ENCODE peak calls at places on chromosomes 1 and 21, in seven cellular contexts. One of them, this sample, is unnamed.

GRCh38 chr1:107879927-107880326 is 85.1 kb downstream of the VAV3 start:
- DNase-seq in H1: no peak
- DNase-seq in GM12878: no peak
- DNase-seq in SK-N-SH: no peak
- DNase-seq in K562: no peak
- DNase-seq in HCT116: no peak
- DNase-seq in HepG2: no peak
- DNase-seq in this sample: no peak

GRCh38 chr1:46490603-46491499 is 1.2 kb downstream of the DMBX1 start:
- DNase-seq in H1: no peak
- DNase-seq in GM12878: no peak
- DNase-seq in SK-N-SH: no peak
- DNase-seq in K562: no peak
- DNase-seq in HCT116: no peak
- DNase-seq in HepG2: no peak
- DNase-seq in this sample: no peak

GRCh38 chr1:15515026-15515663 is 8.9 kb downstream of the CASP9 start:
- DNase-seq in H1: no peak
- DNase-seq in GM12878: no peak
- DNase-seq in SK-N-SH: no peak
- DNase-seq in K562: no peak
- DNase-seq in HCT116: no peak
- DNase-seq in HepG2: no peak
- DNase-seq in this sample: no peak

GRCh38 chr1:8343464-8344001 is 25.6 kb downstream of the SLC45A1 start:
- DNase-seq in H1: no peak
- DNase-seq in GM12878: no peak
- DNase-seq in SK-N-SH: no peak
- DNase-seq in K562: no peak
- DNase-seq in HCT116: peak
- DNase-seq in HepG2: peak
- DNase-seq in this sample: peak

GRCh38 chr1:41804176-41804575 is 114.5 kb downstream of the HIVEP3 start:
- DNase-seq in H1: no peak
- DNase-seq in GM12878: no peak
- DNase-seq in SK-N-SH: no peak
- DNase-seq in K562: no peak
- DNase-seq in HCT116: no peak
- DNase-seq in HepG2: no peak
- DNase-seq in this sample: no peak

GRCh38 chr1:78049396-78049795 is 3.6 kb downstream of the GIPC2 start:
- DNase-seq in H1: no peak
- DNase-seq in GM12878: no peak
- DNase-seq in SK-N-SH: no peak
- DNase-seq in K562: no peak
- DNase-seq in HCT116: no peak
- DNase-seq in HepG2: no peak
- DNase-seq in this sample: no peak

GRCh38 chr1:37038079-37038702 is 3.9 kb upstream of the GRIK3 start:
- DNase-seq in H1: no peak
- DNase-seq in GM12878: no peak
- DNase-seq in SK-N-SH: peak
- DNase-seq in K562: no peak
- DNase-seq in HCT116: peak
- DNase-seq in HepG2: no peak
- DNase-seq in this sample: peak

GRCh38 chr1:188022661-188023060 is 1193.9 kb downstream of the PLA2G4A start:
- DNase-seq in H1: no peak
- DNase-seq in GM12878: no peak
- DNase-seq in SK-N-SH: no peak
- DNase-seq in K562: no peak
- DNase-seq in HCT116: no peak
- DNase-seq in HepG2: no peak
- DNase-seq in this sample: no peak

GRCh38 chr1:41860214-41860613 is 58.5 kb downstream of the HIVEP3 start:
- DNase-seq in H1: no peak
- DNase-seq in GM12878: no peak
- DNase-seq in SK-N-SH: no peak
- DNase-seq in K562: no peak
- DNase-seq in HCT116: no peak
- DNase-seq in HepG2: no peak
- DNase-seq in this sample: peak

GRCh38 chr1:211393203-211393602 is 66.6 kb downstream of the TRAF5 start:
- DNase-seq in H1: no peak
- DNase-seq in GM12878: no peak
- DNase-seq in SK-N-SH: no peak
- DNase-seq in K562: no peak
- DNase-seq in HCT116: no peak
- DNase-seq in HepG2: no peak
- DNase-seq in this sample: no peak

GRCh38 chr1:209567788-209568187 is 15.7 kb upstream of the CAMK1G start:
- DNase-seq in H1: no peak
- DNase-seq in GM12878: no peak
- DNase-seq in SK-N-SH: no peak
- DNase-seq in K562: no peak
- DNase-seq in HCT116: no peak
- DNase-seq in HepG2: no peak
- DNase-seq in this sample: no peak

GRCh38 chr1:166858726-166859419 is 17.2 kb downstream of the TADA1 start:
- DNase-seq in H1: no peak
- DNase-seq in GM12878: no peak
- DNase-seq in SK-N-SH: no peak
- DNase-seq in K562: no peak
- DNase-seq in HCT116: no peak
- DNase-seq in HepG2: no peak
- DNase-seq in this sample: no peak

GRCh38 chr21:41926068-41926806 is 27.6 kb downstream of the C2CD2 start:
- DNase-seq in H1: peak
- DNase-seq in GM12878: peak
- DNase-seq in SK-N-SH: no peak
- DNase-seq in K562: no peak
- DNase-seq in HCT116: no peak
- DNase-seq in HepG2: peak
- DNase-seq in this sample: peak

GRCh38 chr1:197965132-197965707 is 48.0 kb downstream of the LHX9 start:
- DNase-seq in H1: no peak
- DNase-seq in GM12878: no peak
- DNase-seq in SK-N-SH: no peak
- DNase-seq in K562: no peak
- DNase-seq in HCT116: no peak
- DNase-seq in HepG2: no peak
- DNase-seq in this sample: no peak
- TF ChIP-seq JUND in H1: no peak
- TF ChIP-seq JUND in GM12878: no peak
- TF ChIP-seq JUND in SK-N-SH: no peak
- TF ChIP-seq JUND in K562: no peak
- TF ChIP-seq JUND in HCT116: no peak
- TF ChIP-seq JUND in HepG2: no peak
- TF ChIP-seq JUND in this sample: no peak

GRCh38 chr1:55717111-55717510 is 501.9 kb upstream of the USP24 start:
- DNase-seq in H1: no peak
- DNase-seq in GM12878: no peak
- DNase-seq in SK-N-SH: no peak
- DNase-seq in K562: no peak
- DNase-seq in HCT116: no peak
- DNase-seq in HepG2: no peak
- DNase-seq in this sample: no peak

GRCh38 chr1:55714230-55714629 is 499.1 kb upstream of the USP24 start:
- DNase-seq in H1: no peak
- DNase-seq in GM12878: no peak
- DNase-seq in SK-N-SH: no peak
- DNase-seq in K562: no peak
- DNase-seq in HCT116: no peak
- DNase-seq in HepG2: no peak
- DNase-seq in this sample: no peak

GRCh38 chr1:55713516-55713915 is 498.4 kb upstream of the USP24 start:
- DNase-seq in H1: no peak
- DNase-seq in GM12878: no peak
- DNase-seq in SK-N-SH: no peak
- DNase-seq in K562: no peak
- DNase-seq in HCT116: no peak
- DNase-seq in HepG2: no peak
- DNase-seq in this sample: no peak

GRCh38 chr1:55716610-55717009 is 501.4 kb upstream of the USP24 start:
- DNase-seq in H1: no peak
- DNase-seq in GM12878: no peak
- DNase-seq in SK-N-SH: no peak
- DNase-seq in K562: no peak
- DNase-seq in HCT116: no peak
- DNase-seq in HepG2: no peak
- DNase-seq in this sample: no peak

GRCh38 chr1:55716151-55716550 is 501.0 kb upstream of the USP24 start:
- DNase-seq in H1: no peak
- DNase-seq in GM12878: no peak
- DNase-seq in SK-N-SH: no peak
- DNase-seq in K562: no peak
- DNase-seq in HCT116: no peak
- DNase-seq in HepG2: no peak
- DNase-seq in this sample: no peak
- TF ChIP-seq JUND in H1: no peak
- TF ChIP-seq JUND in GM12878: no peak
- TF ChIP-seq JUND in SK-N-SH: no peak
- TF ChIP-seq JUND in K562: no peak
- TF ChIP-seq JUND in HCT116: no peak
- TF ChIP-seq JUND in HepG2: no peak
- TF ChIP-seq JUND in this sample: no peak

GRCh38 chr1:53590104-53590503 is 130.9 kb downstream of the DMRTB1 start:
- DNase-seq in H1: no peak
- DNase-seq in GM12878: no peak
- DNase-seq in SK-N-SH: peak
- DNase-seq in K562: no peak
- DNase-seq in HCT116: no peak
- DNase-seq in HepG2: no peak
- DNase-seq in this sample: no peak

GRCh38 chr1:53586765-53587164 is 127.6 kb downstream of the DMRTB1 start:
- DNase-seq in H1: no peak
- DNase-seq in GM12878: no peak
- DNase-seq in SK-N-SH: peak
- DNase-seq in K562: no peak
- DNase-seq in HCT116: no peak
- DNase-seq in HepG2: no peak
- DNase-seq in this sample: no peak

GRCh38 chr1:53587252-53587992 is 128.2 kb downstream of the DMRTB1 start:
- DNase-seq in H1: no peak
- DNase-seq in GM12878: no peak
- DNase-seq in SK-N-SH: no peak
- DNase-seq in K562: no peak
- DNase-seq in HCT116: no peak
- DNase-seq in HepG2: no peak
- DNase-seq in this sample: no peak

GRCh38 chr1:53589043-53589887 is 130.1 kb downstream of the DMRTB1 start:
- DNase-seq in H1: no peak
- DNase-seq in GM12878: no peak
- DNase-seq in SK-N-SH: peak
- DNase-seq in K562: no peak
- DNase-seq in HCT116: no peak
- DNase-seq in HepG2: no peak
- DNase-seq in this sample: no peak

DNA sequence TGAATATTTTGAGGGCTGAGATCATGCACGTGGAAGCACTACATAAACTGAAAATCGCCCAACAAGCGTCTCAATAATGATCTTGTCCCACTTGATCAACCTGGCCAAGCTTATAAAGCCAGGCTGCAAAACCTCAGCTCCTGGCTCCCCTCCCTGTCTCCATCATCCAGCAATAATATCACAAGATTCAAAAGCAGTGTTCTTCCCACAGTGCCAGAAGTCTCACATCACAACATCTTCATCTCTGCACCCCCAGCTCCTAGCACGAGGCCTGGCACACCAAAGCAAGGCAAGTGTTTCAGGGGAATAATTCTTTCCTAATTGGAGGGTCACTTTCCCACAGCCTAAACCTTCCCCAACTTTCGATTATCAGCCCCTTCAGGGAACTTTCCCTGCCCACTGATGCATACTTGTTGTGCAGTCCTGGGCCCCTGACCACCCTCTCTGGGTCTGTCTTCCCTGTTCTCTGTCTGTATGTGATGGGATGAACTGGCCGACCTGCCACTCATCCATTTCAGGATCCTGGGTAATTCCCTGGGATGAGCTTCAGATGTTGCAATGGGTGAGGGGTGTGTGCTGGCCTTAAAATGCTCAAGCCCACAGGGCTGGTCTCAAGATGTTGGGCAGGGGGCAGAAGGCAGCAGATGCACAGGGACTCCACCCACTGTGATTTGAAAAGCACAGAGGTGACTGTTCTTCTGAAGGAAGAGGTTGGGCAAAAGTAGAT is 129.0 kb downstream of the DMRTB1 start:
- DNase-seq in H1: no peak
- DNase-seq in GM12878: no peak
- DNase-seq in SK-N-SH: peak
- DNase-seq in K562: no peak
- DNase-seq in HCT116: no peak
- DNase-seq in HepG2: no peak
- DNase-seq in this sample: no peak
- TF ChIP-seq JUND in H1: no peak
- TF ChIP-seq JUND in GM12878: no peak
- TF ChIP-seq JUND in SK-N-SH: no peak
- TF ChIP-seq JUND in K562: no peak
- TF ChIP-seq JUND in HCT116: no peak
- TF ChIP-seq JUND in HepG2: no peak
- TF ChIP-seq JUND in this sample: no peak

GRCh38 chr1:222914861-222915632 is 100.2 kb downstream of the DISP1 start:
- DNase-seq in H1: no peak
- DNase-seq in GM12878: no peak
- DNase-seq in SK-N-SH: no peak
- DNase-seq in K562: no peak
- DNase-seq in HCT116: no peak
- DNase-seq in HepG2: no peak
- DNase-seq in this sample: no peak
- TF ChIP-seq JUND in H1: no peak
- TF ChIP-seq JUND in GM12878: no peak
- TF ChIP-seq JUND in SK-N-SH: no peak
- TF ChIP-seq JUND in K562: no peak
- TF ChIP-seq JUND in HCT116: no peak
- TF ChIP-seq JUND in HepG2: no peak
- TF ChIP-seq JUND in this sample: no peak

DNA sequence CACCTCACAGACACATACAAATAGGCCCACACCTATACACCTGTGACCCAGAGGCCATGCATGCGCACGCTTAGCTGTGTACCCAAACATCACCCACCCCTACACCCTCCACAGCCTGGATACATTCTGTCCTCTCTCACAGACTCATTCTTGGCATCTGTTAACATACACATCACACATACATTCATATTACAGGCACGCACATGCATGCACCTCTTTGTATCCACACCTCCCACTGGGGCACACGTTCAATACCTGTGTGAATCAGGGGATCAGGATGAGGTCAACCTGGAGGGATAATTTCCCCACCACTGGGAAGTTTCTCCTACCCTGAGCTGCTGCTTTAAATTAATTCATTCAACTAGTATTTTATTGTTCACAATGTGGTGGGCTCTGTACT is 35.6 kb upstream of the EPB41 start:
- DNase-seq in H1: no peak
- DNase-seq in GM12878: no peak
- DNase-seq in SK-N-SH: no peak
- DNase-seq in K562: no peak
- DNase-seq in HCT116: no peak
- DNase-seq in HepG2: no peak
- DNase-seq in this sample: no peak
- TF ChIP-seq JUND in H1: no peak
- TF ChIP-seq JUND in GM12878: no peak
- TF ChIP-seq JUND in SK-N-SH: no peak
- TF ChIP-seq JUND in K562: no peak
- TF ChIP-seq JUND in HCT116: no peak
- TF ChIP-seq JUND in HepG2: no peak
- TF ChIP-seq JUND in this sample: no peak